ENCODE peak calls at places on chromosomes 5 and 9, in four cellular contexts. A, R, X and G are unnamed samples.

GRCh38 chr9:93557366-93558137 is 18.8 kb upstream of the PHF2 start:
- DNase-seq in A (no peak), R (no peak), X (no peak), G (no peak)

GRCh38 chr5:66958126-66958983 is 238.2 kb downstream of the CD180 start:
- DNase-seq in A (no peak), R (no peak), X (no peak), G (no peak)

GRCh38 chr5:142962172-142962528 is 192.0 kb downstream of the ARHGAP26 start:
- DNase-seq in A (no peak), R (no peak), X (no peak), G (no peak)

GRCh38 chr5:76896196-76896595 is 46.4 kb downstream of the S100Z start:
- DNase-seq in A (no peak), R (no peak), X (no peak), G (no peak)

GRCh38 chr5:139844472-139845145 is 49.0 kb downstream of the PSD2 start:
- DNase-seq in A (peak), R (peak), X (peak), G (no peak)

GRCh38 chr5:83493644-83494043 is 22.1 kb downstream of the VCAN start:
- DNase-seq in A (no peak), R (no peak), X (no peak), G (no peak)

GRCh38 chr5:170293273-170293672 is 4.3 kb downstream of the LCP2 start:
- DNase-seq in A (peak), R (peak), X (peak), G (no peak)

GRCh38 chr5:100694100-100694499 is 158.9 kb downstream of the FAM174A start:
- DNase-seq in A (no peak), R (no peak), X (no peak), G (no peak)

GRCh38 chr9:99416007-99416406 is 193.9 kb downstream of the SEC61B start:
- DNase-seq in A (no peak), R (no peak), X (no peak), G (no peak)

GRCh38 chr5:114360816-114361723 is 800 bp upstream of the KCNN2 start:
- DNase-seq in A (no peak), R (peak), X (peak), G (no peak)

GRCh38 chr9:17587113-17587512 is 8.2 kb downstream of the SH3GL2 start:
- DNase-seq in A (no peak), R (no peak), X (no peak), G (no peak)

GRCh38 chr5:177479774-177480173 is 6.3 kb upstream of the DBN1 start:
- DNase-seq in A (peak), R (peak), X (no peak), G (no peak)

GRCh38 chr5:150544606-150545219 is 36.8 kb downstream of the NDST1 start:
- DNase-seq in A (peak), R (peak), X (peak), G (no peak)

GRCh38 chr5:103232393-103232999 is 26.1 kb upstream of the MACIR start:
- DNase-seq in A (no peak), R (no peak), X (peak), G (no peak)

GRCh38 chr9:131622536-131622935 is 77.2 kb downstream of the PRRT1B start:
- DNase-seq in A (no peak), R (no peak), X (peak), G (no peak)

GRCh38 chr9:123530244-123530643 is 174.2 kb downstream of the CRB2 start:
- DNase-seq in A (no peak), R (no peak), X (no peak), G (no peak)

GRCh38 chr5:93596676-93597441 is 13.8 kb downstream of the NR2F1 start:
- DNase-seq in A (no peak), R (peak), X (peak), G (no peak)

GRCh38 chr9:130255638-130255930 is 10.0 kb upstream of the HMCN2 start:
- DNase-seq in A (no peak), R (no peak), X (no peak), G (no peak)

GRCh38 chr5:180104131-180104530 is 32.6 kb upstream of the RNF130 start:
- DNase-seq in A (peak), R (no peak), X (no peak), G (no peak)

GRCh38 chr9:121249563-121249962 is 18.4 kb upstream of the GSN start:
- DNase-seq in A (no peak), R (no peak), X (no peak), G (no peak)

GRCh38 chr5:166499452-166500240 is 1791.8 kb upstream of the WWC1 start:
- DNase-seq in A (no peak), R (no peak), X (no peak), G (no peak)

GRCh38 chr9:132575005-132575609 is 7.3 kb upstream of the BARHL1 start:
- DNase-seq in A (no peak), R (peak), X (peak), G (no peak)

GRCh38 chr9:129823163-129823933 is 588 bp downstream of the TOR1A start:
- DNase-seq in A (no peak), R (peak), X (peak), G (no peak)

GRCh38 chr5:93058309-93058708 is 522.7 kb downstream of the NR2F1-AS1 start:
- DNase-seq in A (no peak), R (no peak), X (no peak), G (no peak)

GRCh38 chr5:157575096-157575872 is at the start of gene ADAM19:
- DNase-seq in A (peak), R (peak), X (peak), G (peak)

GRCh38 chr9:133718533-133719315 is 19.4 kb downstream of the SARDH start:
- DNase-seq in A (peak), R (peak), X (no peak), G (no peak)

GRCh38 chr5:124353016-124353415 is 393.4 kb downstream of the ZNF608 start:
- DNase-seq in A (no peak), R (no peak), X (no peak), G (no peak)

GRCh38 chr5:78651468-78651867 is 2.9 kb upstream of the LHFPL2 start:
- DNase-seq in A (no peak), R (no peak), X (peak), G (no peak)

GRCh38 chr5:1152771-1153282 is 41.0 kb upstream of the SLC12A7 start:
- DNase-seq in A (no peak), R (no peak), X (no peak), G (no peak)

GRCh38 chr5:111781200-111781599 is 24.2 kb upstream of the NREP start:
- DNase-seq in A (peak), R (peak), X (no peak), G (no peak)

GRCh38 chr9:95780121-95780520 is 95.4 kb upstream of the ERCC6L2 start:
- DNase-seq in A (no peak), R (no peak), X (no peak), G (no peak)

GRCh38 chr9:129989740-129990139 is 53.2 kb downstream of the FNBP1 start:
- DNase-seq in A (peak), R (no peak), X (no peak), G (no peak)

GRCh38 chr9:137975936-137976565 is 98.5 kb downstream of the CACNA1B start:
- DNase-seq in A (peak), R (peak), X (no peak), G (no peak)

GRCh38 chr5:105752801-105753200 is 1917.9 kb downstream of the EFNA5 start:
- DNase-seq in A (no peak), R (no peak), X (no peak), G (no peak)

GRCh38 chr5:36935805-36936204 is 59.2 kb downstream of the NIPBL start:
- DNase-seq in A (no peak), R (no peak), X (no peak), G (no peak)

GRCh38 chr5:127369772-127370171 is 79.2 kb downstream of the MEGF10 start:
- DNase-seq in A (no peak), R (no peak), X (no peak), G (no peak)

GRCh38 chr5:124650960-124651662 is 95.3 kb downstream of the ZNF608 start:
- DNase-seq in A (no peak), R (no peak), X (no peak), G (no peak)

GRCh38 chr5:36494756-36495637 is 111.4 kb upstream of the SLC1A3 start:
- DNase-seq in A (no peak), R (no peak), X (no peak), G (peak)

GRCh38 chr9:127970401-127971313 is 10.1 kb downstream of the EEIG1 start:
- DNase-seq in A (no peak), R (no peak), X (peak), G (no peak)
- H3K4me3 ChIP-seq in A (no peak), R (no peak), X (no peak), G (no peak)

GRCh38 chr9:89686134-89686533 is 81.3 kb downstream of the GADD45G start:
- DNase-seq in A (no peak), R (no peak), X (no peak), G (peak)
- H3K27ac ChIP-seq in A (peak), R (no peak), X (no peak), G (peak)

DNA sequence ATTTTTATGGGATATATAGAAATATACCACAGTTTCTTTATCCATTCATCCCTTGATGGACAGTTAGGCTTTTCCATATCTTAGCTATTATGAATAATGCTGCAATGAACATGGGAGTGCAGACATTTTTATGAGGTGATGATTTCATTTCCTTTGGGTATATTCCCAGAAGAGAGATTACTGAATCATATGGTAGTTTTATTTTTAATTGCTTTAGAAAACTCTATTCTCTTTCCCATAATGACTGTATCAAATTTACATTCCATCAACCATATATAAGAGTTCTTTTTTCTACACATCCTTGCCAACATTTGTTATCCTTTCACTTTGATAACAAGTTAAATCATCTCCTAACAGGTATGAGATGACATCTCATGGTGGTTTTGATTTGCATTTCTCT is 821.6 kb downstream of the TLE1 start:
- DNase-seq in A (no peak), R (no peak), X (no peak), G (no peak)
- H3K4me3 ChIP-seq in A (no peak), R (no peak), X (no peak), G (no peak)

GRCh38 chr9:70262384-70262783 is 3.6 kb downstream of the SMC5 start:
- DNase-seq in A (no peak), R (no peak), X (peak), G (no peak)
- H3K27ac ChIP-seq in A (no peak), R (no peak), X (no peak), G (peak)